ENCODE peak calls at places on chromosomes 7 and 10, in four cellular contexts. Z, V, A and L are unnamed samples.

GRCh38 chr10:46198516-46198915 is 88.3 kb upstream of the ANTXRL start:
- DNase-seq in V (no peak), A (no peak), Z (no peak), L (no peak)

GRCh38 chr7:129831424-129832058 is 121.2 kb downstream of the UBE2H start:
- DNase-seq in A (peak; percentile 38), Z (peak; percentile 83), V (no peak), L (no peak)

GRCh38 chr10:2791774-2792443 is 275.4 kb upstream of the PFKP start:
- DNase-seq in A (no peak), V (peak; percentile 87), Z (no peak), L (no peak)

GRCh38 chr7:73838642-73839041 is 3.7 kb downstream of the METTL27 start:
- DNase-seq in Z (no peak), V (no peak), A (no peak), L (no peak)

GRCh38 chr7:27251136-27251512 is 8.5 kb downstream of the EVX1 start:
- DNase-seq in A (no peak), V (no peak), Z (no peak), L (no peak)

GRCh38 chr10:119734396-119735332 is 8.8 kb downstream of the INPP5F start:
- DNase-seq in V (no peak), Z (no peak), A (no peak), L (no peak)

GRCh38 chr7:37759519-37759918 is 76.0 kb downstream of the GPR141 start:
- DNase-seq in Z (no peak), V (no peak), A (no peak), L (no peak)

GRCh38 chr10:117137031-117137910 is 799 bp downstream of the VAX1 start:
- DNase-seq in A (no peak), V (no peak), Z (peak; percentile 71), L (no peak)

GRCh38 chr10:101237908-101238731 is 8.9 kb upstream of the LBX1 start:
- DNase-seq in A (no peak), Z (no peak), V (no peak), L (no peak)

GRCh38 chr7:97971990-97972943 is 17.7 kb downstream of the OCM2 start:
- DNase-seq in Z (peak; percentile 85), A (peak; percentile 81), V (peak; percentile 33), L (peak; percentile 87)

GRCh38 chr7:150685219-150686029 is at the start of gene GIMAP2:
- DNase-seq in Z (no peak), A (no peak), V (no peak), L (no peak)

GRCh38 chr10:25578061-25578460 is 356.0 kb upstream of the MYO3A start:
- DNase-seq in A (no peak), V (no peak), Z (no peak), L (no peak)

GRCh38 chr10:43980313-43980712 is 331.6 kb upstream of the ZNF32 start:
- DNase-seq in A (no peak), Z (no peak), V (no peak), L (no peak)

GRCh38 chr7:72481934-72482333 is 69.8 kb upstream of the CALN1 start:
- DNase-seq in A (no peak), Z (no peak), V (no peak), L (no peak)

GRCh38 chr10:133278577-133279265 is 2.1 kb upstream of the ADAM8 start:
- DNase-seq in V (no peak), Z (no peak), A (no peak), L (no peak)

GRCh38 chr7:30285067-30285530 is 702 bp downstream of the ZNRF2 start:
- DNase-seq in Z (no peak), V (no peak), A (peak; percentile 72), L (peak; percentile 68)

GRCh38 chr7:128687131-128687530 is 15.0 kb downstream of the GARIN1A start:
- DNase-seq in A (no peak), Z (no peak), V (no peak), L (no peak)

GRCh38 chr10:3389093-3389492 is 216.5 kb upstream of the PITRM1 start:
- DNase-seq in A (no peak), Z (no peak), V (no peak), L (no peak)

GRCh38 chr7:93146465-93147127 is 1.6 kb downstream of the SAMD9L start:
- DNase-seq in V (no peak), A (no peak), Z (no peak), L (no peak)

GRCh38 chr10:58107506-58107905 is 160.2 kb downstream of the IPMK start:
- DNase-seq in A (no peak), V (no peak), Z (peak; percentile 5), L (no peak)

GRCh38 chr7:90816511-90817142 is 220.5 kb downstream of the CDK14 start:
- DNase-seq in V (peak; percentile 85), A (no peak), Z (peak; percentile 28), L (no peak)

GRCh38 chr10:28730031-28730778 is 52.9 kb downstream of the BAMBI start:
- DNase-seq in V (no peak), A (no peak), Z (no peak), L (no peak)

GRCh38 chr10:22597142-22597541 is 117.2 kb downstream of the PIP4K2A start:
- DNase-seq in Z (no peak), A (no peak), V (peak; percentile 55), L (no peak)

DNA sequence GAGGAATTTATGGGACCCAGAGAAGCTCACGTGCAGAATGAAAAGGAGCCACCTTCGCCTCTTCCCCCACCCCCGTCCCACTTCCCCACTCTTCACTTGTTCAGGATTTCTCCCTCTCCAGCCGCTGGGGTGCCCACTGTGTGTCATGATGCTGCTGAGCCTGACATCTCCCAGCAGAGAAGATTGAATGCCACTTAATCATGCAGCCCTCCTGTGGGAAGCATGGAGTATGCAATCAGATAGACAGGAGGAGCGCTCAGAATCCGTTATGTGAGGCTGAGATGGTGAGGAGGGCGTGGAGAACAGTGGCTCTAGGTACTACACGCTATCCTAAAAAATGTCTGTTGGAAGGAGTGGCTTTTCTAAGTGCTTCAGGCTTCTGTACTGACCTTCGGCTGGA is 334.3 kb downstream of the LRMDA start:
- DNase-seq in A (no peak), Z (no peak), V (no peak), L (no peak)
- TF ChIP-seq EP300 in A (no peak), Z (no peak), V (no peak), L (no peak)

GRCh38 chr10:21340341-21340740 is 185.1 kb downstream of the SKIDA1 start:
- DNase-seq in V (no peak), A (no peak), Z (no peak), L (no peak)
- H3K9me3 ChIP-seq in V (no peaks in the 10 kb centered on the region), A (no peaks in the 10 kb centered on the region), Z (no peaks in the 10 kb centered on the region), L (no peaks in the 10 kb centered on the region)

GRCh38 chr10:35416628-35417625 is 80.6 kb downstream of the CCNY start:
- DNase-seq in A (no peak), Z (no peak), V (no peak), L (peak; percentile 52)

GRCh38 chr10:35412900-35413491 is 76.7 kb downstream of the CCNY start:
- DNase-seq in A (no peak), Z (no peak), V (no peak), L (peak; percentile 11)

GRCh38 chr10:35415505-35415904 is 79.2 kb downstream of the CCNY start:
- DNase-seq in V (no peak), Z (no peak), A (no peak), L (peak; percentile 60)

GRCh38 chr10:35412336-35412735 is 76.0 kb downstream of the CCNY start:
- DNase-seq in Z (no peak), V (no peak), A (no peak), L (peak; percentile 27)

GRCh38 chr10:35413985-35414861 is 77.9 kb downstream of the CCNY start:
- DNase-seq in A (no peak), V (no peak), Z (no peak), L (peak; percentile 56)
- H3K27ac ChIP-seq in A (no peak overlapping the region), V (no peak overlapping the region), Z (no peak overlapping the region), L (peak overlapping the region; percentile 20)

GRCh38 chr10:458466-458865 is 231.0 kb downstream of the DIP2C start:
- DNase-seq in Z (no peak), V (no peak), A (no peak), L (peak; percentile 89)
- TF ChIP-seq EP300 in Z (no peak), V (no peak), A (no peak), L (peak; percentile 97)

DNA sequence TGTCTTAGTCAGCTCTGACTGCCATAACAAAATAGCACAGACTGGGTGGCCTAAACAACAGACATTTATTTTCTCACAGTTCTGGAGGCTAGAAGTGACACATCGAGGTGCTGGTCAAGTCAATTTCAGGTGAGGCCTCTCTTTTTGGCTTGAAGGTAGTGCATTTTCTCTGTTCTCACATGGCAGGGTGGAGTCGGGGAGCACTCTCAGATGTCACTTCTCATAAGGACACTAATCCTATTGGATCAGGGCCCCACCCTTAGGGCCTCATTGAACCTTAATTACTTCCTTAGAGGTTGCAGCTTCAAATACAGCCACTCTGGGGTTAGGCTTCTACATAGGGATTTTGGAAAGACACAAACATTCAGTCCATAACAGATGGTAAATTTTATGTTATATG is 161.6 kb downstream of the PFKFB3 start:
- DNase-seq in A (no peak), V (no peak), Z (no peak), L (no peak)
- H3K9me3 ChIP-seq in A (no peaks in the 10 kb centered on the region), V (no peaks in the 10 kb centered on the region), Z (peaks cover 25% of the 10 kb centered on the region), L (peaks cover 5% of the 10 kb centered on the region)

DNA sequence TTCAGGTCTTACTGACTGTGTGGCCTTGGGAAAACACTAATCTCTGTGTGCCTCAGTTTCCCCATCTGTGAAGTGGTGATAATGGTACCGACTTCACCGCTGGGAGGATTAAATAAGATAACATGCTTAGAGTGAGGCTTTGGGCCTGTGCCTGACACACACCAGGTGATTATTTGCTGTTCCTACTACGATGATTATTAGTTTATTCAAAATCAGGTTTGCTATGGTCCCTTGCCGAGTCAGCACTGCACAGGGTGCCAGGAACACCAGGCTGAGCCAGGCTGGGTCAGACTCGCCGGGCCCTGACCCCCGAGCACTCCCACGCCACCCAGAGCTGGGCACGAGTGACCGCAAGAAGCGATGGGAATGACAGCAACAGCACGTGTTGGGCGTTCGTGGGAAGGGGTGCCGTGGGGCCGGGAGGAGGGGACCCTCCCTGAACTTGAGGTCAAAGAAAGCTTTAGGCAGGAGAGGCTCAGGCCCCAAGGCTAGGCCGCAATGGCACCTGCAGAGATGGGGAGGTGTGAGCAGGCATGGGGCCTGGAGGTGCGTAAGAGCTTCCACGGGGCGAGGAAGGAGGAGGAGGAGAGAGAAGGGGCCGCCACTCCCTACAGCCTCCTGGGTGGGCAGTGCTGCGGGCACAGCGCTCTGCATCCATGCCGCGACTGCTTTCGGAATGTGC is 325.4 kb downstream of the DNAJB6 start:
- DNase-seq in Z (no peak), A (peak; percentile 10), V (no peak), L (peak; percentile 48)
- H3K27ac ChIP-seq in Z (no peak overlapping the region), A (no peak overlapping the region), V (no peak overlapping the region), L (no peak overlapping the region)

GRCh38 chr7:47538846-47539311 is 43.0 kb downstream of the TNS3 start:
- DNase-seq in Z (peak; percentile 33), A (no peak), V (no peak), L (no peak)
- TF ChIP-seq EP300 in Z (no peak), A (no peak), V (no peak), L (no peak)

GRCh38 chr10:128499486-128499885 is 373.3 kb upstream of the MKI67 start:
- DNase-seq in A (no peak), Z (no peak), V (no peak), L (no peak)
- H3K9me3 ChIP-seq in A (no peaks in the 10 kb centered on the region), Z (no peaks in the 10 kb centered on the region), V (no peaks in the 10 kb centered on the region), L (no peaks in the 10 kb centered on the region)